ENCODE peak calls at places on chromosome 12, in nine cellular contexts. P, J, B, A, S, E, M, I and Y are unnamed samples.

GRCh38 chr12:76519538-76519937 is 40.0 kb downstream of the OSBPL8 start:
- DNase-seq in J (no peak), S (no peak), P (no peak), I (no peak), A (no peak), M (no peak), B (no peak), E (no peak), Y (no peak)

GRCh38 chr12:119989619-119990381 is 764 bp downstream of the BICDL1 start:
- DNase-seq in I (peak), A (peak), E (no peak), M (peak), B (peak), S (peak), P (peak), J (peak), Y (peak)

GRCh38 chr12:53696285-53696654 is 20.4 kb upstream of the ATP5MC2 start:
- DNase-seq in A (peak), S (peak), B (peak), P (no peak), E (no peak), M (peak), I (peak), J (no peak), Y (peak)

GRCh38 chr12:1877169-1877878 is 41.1 kb downstream of the CACNA2D4 start:
- DNase-seq in I (no peak), P (no peak), J (no peak), B (no peak), A (no peak), M (no peak), E (no peak), S (no peak), Y (peak)

GRCh38 chr12:105343836-105344235 is 13.3 kb downstream of the C12orf75 start:
- DNase-seq in M (no peak), I (no peak), P (no peak), E (no peak), S (no peak), J (no peak), B (no peak), A (no peak), Y (no peak)

GRCh38 chr12:24839268-24839791 is 109.6 kb downstream of the BCAT1 start:
- DNase-seq in P (no peak), J (no peak), M (peak), S (no peak), I (no peak), E (no peak), A (peak), B (no peak), Y (no peak)

GRCh38 chr12:15982471-15982870 is 71.3 kb downstream of the DERA start:
- DNase-seq in A (peak), P (no peak), B (peak), I (peak), S (no peak), E (no peak), J (no peak), M (peak), Y (no peak)

GRCh38 chr12:132025526-132025925 is 75.8 kb downstream of the EP400 start:
- DNase-seq in P (no peak), M (no peak), E (no peak), B (no peak), S (no peak), I (no peak), J (no peak), A (no peak), Y (no peak)

GRCh38 chr12:91109148-91109564 is 2.1 kb downstream of the LUM start:
- DNase-seq in M (peak), S (peak), I (peak), J (no peak), A (peak), E (peak), P (peak), B (no peak), Y (peak)

GRCh38 chr12:121110211-121110940 is 22.3 kb upstream of the P2RX7 start:
- DNase-seq in A (peak), B (peak), I (peak), M (peak), E (no peak), J (peak), P (peak), S (peak), Y (peak)

GRCh38 chr12:47079365-47079893 is at the start of gene PCED1B:
- DNase-seq in S (peak), J (peak), P (peak), E (no peak), M (peak), A (peak), B (no peak), I (peak), Y (peak)

GRCh38 chr12:100554608-100555077 is 18.8 kb upstream of the GAS2L3 start:
- DNase-seq in E (peak), A (peak), I (peak), P (no peak), B (peak), S (no peak), J (no peak), M (peak), Y (peak)

GRCh38 chr12:121578230-121579189 is 2.3 kb downstream of the KDM2B start:
- DNase-seq in M (no peak), A (no peak), S (peak), E (no peak), I (no peak), B (no peak), J (no peak), P (peak), Y (no peak)

GRCh38 chr12:58465418-58465817 is 454.9 kb downstream of the LRIG3 start:
- DNase-seq in S (no peak), A (no peak), I (no peak), J (no peak), P (no peak), E (peak), M (no peak), B (no peak), Y (no peak)